ENCODE peak calls at places on chromosomes 13 and 19, in ten cellular contexts. O, Z, K, N, X, V, R, P, H and L are unnamed samples.

GRCh38 chr13:97921146-97921776 is 32.2 kb upstream of the IPO5 start:
- DNase-seq in Z (no peak), P (no peak), O (no peak), X (no peak), K (no peak), N (no peak), V (no peak), R (no peak), H (no peak), L (no peak)

GRCh38 chr19:50203281-50204080 is at the start of gene MYH14:
- DNase-seq in V (peak), X (peak), N (peak), O (peak), H (peak), K (peak), P (no peak), R (peak), Z (no peak), L (no peak)

GRCh38 chr13:108776650-108777049 is 147.2 kb downstream of the MYO16 start:
- DNase-seq in N (no peak), R (no peak), Z (no peak), V (no peak), X (no peak), O (no peak), K (no peak), H (no peak), P (no peak), L (no peak)

GRCh38 chr19:40605201-40605971 is 4.2 kb downstream of the LTBP4 start:
- DNase-seq in R (no peak), X (peak), Z (no peak), V (peak), O (no peak), P (peak), K (peak), H (peak), N (peak), L (no peak)

GRCh38 chr13:26132756-26133155 is 80.9 kb upstream of the SHISA2 start:
- DNase-seq in H (no peak), V (no peak), X (peak), O (no peak), K (no peak), P (no peak), N (no peak), Z (no peak), R (peak), L (no peak)

GRCh38 chr13:112341446-112341845 is 34.7 kb upstream of the SPACA7 start:
- DNase-seq in H (no peak), R (no peak), V (no peak), P (no peak), N (no peak), O (no peak), K (no peak), X (no peak), Z (no peak), L (no peak)

GRCh38 chr13:101626925-101627555 is 174.6 kb downstream of the ITGBL1 start:
- DNase-seq in N (no peak), R (peak), K (no peak), X (no peak), H (peak), O (no peak), P (no peak), Z (no peak), V (no peak), L (no peak)

GRCh38 chr13:44438234-44438579 is 64.6 kb downstream of the SERP2 start:
- DNase-seq in X (no peak), H (no peak), P (no peak), K (no peak), V (no peak), Z (no peak), N (no peak), O (no peak), R (no peak), L (no peak)

GRCh38 chr13:31027136-31027535 is 94.7 kb downstream of the TEX26 start:
- DNase-seq in O (no peak), H (no peak), P (no peak), V (no peak), K (no peak), X (no peak), R (no peak), N (no peak), Z (no peak), L (no peak)

GRCh38 chr19:33780746-33781145 is 15.9 kb upstream of the KCTD15 start:
- DNase-seq in O (no peak), R (no peak), X (peak), H (no peak), K (no peak), P (no peak), Z (no peak), N (no peak), V (no peak), L (no peak)

GRCh38 chr19:48351341-48351752 is 12.4 kb downstream of the TMEM143 start:
- DNase-seq in H (peak), V (peak), R (no peak), O (peak), P (peak), K (peak), X (peak), Z (peak), N (peak), L (peak)

GRCh38 chr19:17109962-17110598 is 34.5 kb downstream of the MYO9B start:
- DNase-seq in K (no peak), O (no peak), H (no peak), X (no peak), V (peak), P (no peak), Z (no peak), R (peak), N (no peak), L (no peak)

GRCh38 chr19:17950310-17951150 is 16.4 kb upstream of the KCNN1 start:
- DNase-seq in O (no peak), X (no peak), K (peak), Z (no peak), H (no peak), V (no peak), P (no peak), N (no peak), R (no peak), L (no peak)

GRCh38 chr19:16143399-16144215 is at the start of gene HSH2D:
- DNase-seq in R (no peak), P (peak), K (no peak), H (peak), V (peak), O (no peak), X (no peak), Z (peak), N (peak), L (no peak)